ENCODE peak calls at places on chromosomes 6 and 20, in nine cellular contexts. One of them, this sample, is unnamed.

GRCh38 chr20:2032168-2032567 is 38.3 kb upstream of the PDYN start:
- DNase-seq in activated CD8-positive, alpha-beta memory T cell treated with anti-CD3 and anti-CD28 coated beads for 24 hours: no peak
- DNase-seq in mucosa of descending colon: no peak
- DNase-seq in endothelial cell: no peak
- DNase-seq in stimulated activated CD4-positive, alpha-beta T cell treated with anti-CD3 and anti-CD28 coated beads, Interleukin-15, amount 100 ng/mL, for 24 hours: no peak
- DNase-seq in H54: no peak
- DNase-seq in AML-193: no peak
- DNase-seq in SHP77: no peak
- DNase-seq in AG04450: no peak
- DNase-seq in this sample: no peak

GRCh38 chr20:35796556-35796955 is 24.7 kb downstream of the PHF20 start:
- DNase-seq in activated CD8-positive, alpha-beta memory T cell treated with anti-CD3 and anti-CD28 coated beads for 24 hours: no peak
- DNase-seq in mucosa of descending colon: no peak
- DNase-seq in endothelial cell: no peak
- DNase-seq in stimulated activated CD4-positive, alpha-beta T cell treated with anti-CD3 and anti-CD28 coated beads, Interleukin-15, amount 100 ng/mL, for 24 hours: no peak
- DNase-seq in H54: no peak
- DNase-seq in AML-193: peak
- DNase-seq in SHP77: no peak
- DNase-seq in AG04450: no peak
- DNase-seq in this sample: no peak

GRCh38 chr6:75940558-75940957 is 131.9 kb downstream of the IMPG1 start:
- DNase-seq in activated CD8-positive, alpha-beta memory T cell treated with anti-CD3 and anti-CD28 coated beads for 24 hours: no peak
- DNase-seq in mucosa of descending colon: no peak
- DNase-seq in endothelial cell: no peak
- DNase-seq in stimulated activated CD4-positive, alpha-beta T cell treated with anti-CD3 and anti-CD28 coated beads, Interleukin-15, amount 100 ng/mL, for 24 hours: no peak
- DNase-seq in H54: no peak
- DNase-seq in AML-193: no peak
- DNase-seq in SHP77: no peak
- DNase-seq in AG04450: no peak
- DNase-seq in this sample: no peak

GRCh38 chr20:9574182-9574581 is 59.8 kb downstream of the LAMP5 start:
- DNase-seq in activated CD8-positive, alpha-beta memory T cell treated with anti-CD3 and anti-CD28 coated beads for 24 hours: no peak
- DNase-seq in mucosa of descending colon: no peak
- DNase-seq in endothelial cell: no peak
- DNase-seq in stimulated activated CD4-positive, alpha-beta T cell treated with anti-CD3 and anti-CD28 coated beads, Interleukin-15, amount 100 ng/mL, for 24 hours: no peak
- DNase-seq in H54: no peak
- DNase-seq in AML-193: no peak
- DNase-seq in SHP77: no peak
- DNase-seq in AG04450: no peak
- DNase-seq in this sample: no peak

GRCh38 chr20:46962452-46963195 is 68.0 kb downstream of the EYA2 start:
- DNase-seq in activated CD8-positive, alpha-beta memory T cell treated with anti-CD3 and anti-CD28 coated beads for 24 hours: no peak
- DNase-seq in mucosa of descending colon: no peak
- DNase-seq in endothelial cell: no peak
- DNase-seq in stimulated activated CD4-positive, alpha-beta T cell treated with anti-CD3 and anti-CD28 coated beads, Interleukin-15, amount 100 ng/mL, for 24 hours: no peak
- DNase-seq in H54: no peak
- DNase-seq in AML-193: no peak
- DNase-seq in SHP77: no peak
- DNase-seq in AG04450: no peak
- DNase-seq in this sample: no peak

GRCh38 chr20:38325905-38326304 is 20.4 kb upstream of the LBP start:
- DNase-seq in activated CD8-positive, alpha-beta memory T cell treated with anti-CD3 and anti-CD28 coated beads for 24 hours: no peak
- DNase-seq in mucosa of descending colon: no peak
- DNase-seq in endothelial cell: no peak
- DNase-seq in stimulated activated CD4-positive, alpha-beta T cell treated with anti-CD3 and anti-CD28 coated beads, Interleukin-15, amount 100 ng/mL, for 24 hours: no peak
- DNase-seq in H54: no peak
- DNase-seq in AML-193: no peak
- DNase-seq in SHP77: no peak
- DNase-seq in AG04450: no peak
- DNase-seq in this sample: no peak

GRCh38 chr6:8905647-8906231 is 470.4 kb upstream of the SLC35B3 start:
- DNase-seq in activated CD8-positive, alpha-beta memory T cell treated with anti-CD3 and anti-CD28 coated beads for 24 hours: no peak
- DNase-seq in mucosa of descending colon: no peak
- DNase-seq in endothelial cell: no peak
- DNase-seq in stimulated activated CD4-positive, alpha-beta T cell treated with anti-CD3 and anti-CD28 coated beads, Interleukin-15, amount 100 ng/mL, for 24 hours: no peak
- DNase-seq in H54: no peak
- DNase-seq in AML-193: no peak
- DNase-seq in SHP77: no peak
- DNase-seq in AG04450: no peak
- DNase-seq in this sample: no peak

GRCh38 chr6:158797331-158798202 is 21.6 kb downstream of the EZR start:
- DNase-seq in activated CD8-positive, alpha-beta memory T cell treated with anti-CD3 and anti-CD28 coated beads for 24 hours: peak
- DNase-seq in mucosa of descending colon: no peak
- DNase-seq in endothelial cell: no peak
- DNase-seq in stimulated activated CD4-positive, alpha-beta T cell treated with anti-CD3 and anti-CD28 coated beads, Interleukin-15, amount 100 ng/mL, for 24 hours: no peak
- DNase-seq in H54: no peak
- DNase-seq in AML-193: no peak
- DNase-seq in SHP77: no peak
- DNase-seq in AG04450: no peak
- DNase-seq in this sample: no peak

GRCh38 chr6:136613477-136613876 is 63.3 kb upstream of the MAP7 start:
- DNase-seq in activated CD8-positive, alpha-beta memory T cell treated with anti-CD3 and anti-CD28 coated beads for 24 hours: no peak
- DNase-seq in mucosa of descending colon: no peak
- DNase-seq in endothelial cell: no peak
- DNase-seq in stimulated activated CD4-positive, alpha-beta T cell treated with anti-CD3 and anti-CD28 coated beads, Interleukin-15, amount 100 ng/mL, for 24 hours: no peak
- DNase-seq in H54: no peak
- DNase-seq in AML-193: no peak
- DNase-seq in SHP77: no peak
- DNase-seq in AG04450: no peak
- DNase-seq in this sample: no peak

GRCh38 chr6:170279977-170280688 is 10.7 kb downstream of the DLL1 start:
- DNase-seq in activated CD8-positive, alpha-beta memory T cell treated with anti-CD3 and anti-CD28 coated beads for 24 hours: peak
- DNase-seq in mucosa of descending colon: peak
- DNase-seq in endothelial cell: no peak
- DNase-seq in stimulated activated CD4-positive, alpha-beta T cell treated with anti-CD3 and anti-CD28 coated beads, Interleukin-15, amount 100 ng/mL, for 24 hours: peak
- DNase-seq in H54: no peak
- DNase-seq in AML-193: no peak
- DNase-seq in SHP77: peak
- DNase-seq in AG04450: no peak
- DNase-seq in this sample: peak

GRCh38 chr6:166460473-166461437 is 78.0 kb upstream of the MPC1 start:
- DNase-seq in activated CD8-positive, alpha-beta memory T cell treated with anti-CD3 and anti-CD28 coated beads for 24 hours: no peak
- DNase-seq in mucosa of descending colon: no peak
- DNase-seq in endothelial cell: no peak
- DNase-seq in stimulated activated CD4-positive, alpha-beta T cell treated with anti-CD3 and anti-CD28 coated beads, Interleukin-15, amount 100 ng/mL, for 24 hours: no peak
- DNase-seq in H54: no peak
- DNase-seq in AML-193: no peak
- DNase-seq in SHP77: no peak
- DNase-seq in AG04450: no peak
- DNase-seq in this sample: no peak

GRCh38 chr6:41426438-41426851 is 91.0 kb downstream of the NCR2 start:
- DNase-seq in activated CD8-positive, alpha-beta memory T cell treated with anti-CD3 and anti-CD28 coated beads for 24 hours: peak
- DNase-seq in mucosa of descending colon: no peak
- DNase-seq in endothelial cell: no peak
- DNase-seq in stimulated activated CD4-positive, alpha-beta T cell treated with anti-CD3 and anti-CD28 coated beads, Interleukin-15, amount 100 ng/mL, for 24 hours: no peak
- DNase-seq in H54: no peak
- DNase-seq in AML-193: no peak
- DNase-seq in SHP77: no peak
- DNase-seq in AG04450: no peak
- DNase-seq in this sample: no peak

GRCh38 chr6:104633125-104633524 is 226.6 kb downstream of the HACE1 start:
- DNase-seq in activated CD8-positive, alpha-beta memory T cell treated with anti-CD3 and anti-CD28 coated beads for 24 hours: no peak
- DNase-seq in mucosa of descending colon: no peak
- DNase-seq in endothelial cell: no peak
- DNase-seq in stimulated activated CD4-positive, alpha-beta T cell treated with anti-CD3 and anti-CD28 coated beads, Interleukin-15, amount 100 ng/mL, for 24 hours: no peak
- DNase-seq in H54: no peak
- DNase-seq in AML-193: no peak
- DNase-seq in SHP77: no peak
- DNase-seq in AG04450: no peak
- DNase-seq in this sample: no peak

GRCh38 chr6:16723833-16724232 is 37.4 kb downstream of the ATXN1 start:
- DNase-seq in activated CD8-positive, alpha-beta memory T cell treated with anti-CD3 and anti-CD28 coated beads for 24 hours: no peak
- DNase-seq in mucosa of descending colon: peak
- DNase-seq in endothelial cell: no peak
- DNase-seq in stimulated activated CD4-positive, alpha-beta T cell treated with anti-CD3 and anti-CD28 coated beads, Interleukin-15, amount 100 ng/mL, for 24 hours: no peak
- DNase-seq in H54: peak
- DNase-seq in AML-193: no peak
- DNase-seq in SHP77: no peak
- DNase-seq in AG04450: peak
- DNase-seq in this sample: peak

GRCh38 chr6:73585566-73586415 is 65.0 kb upstream of the EEF1A1 start:
- DNase-seq in activated CD8-positive, alpha-beta memory T cell treated with anti-CD3 and anti-CD28 coated beads for 24 hours: peak
- DNase-seq in mucosa of descending colon: peak
- DNase-seq in endothelial cell: peak
- DNase-seq in stimulated activated CD4-positive, alpha-beta T cell treated with anti-CD3 and anti-CD28 coated beads, Interleukin-15, amount 100 ng/mL, for 24 hours: peak
- DNase-seq in H54: peak
- DNase-seq in AML-193: peak
- DNase-seq in SHP77: no peak
- DNase-seq in AG04450: peak
- DNase-seq in this sample: no peak

GRCh38 chr6:156760377-156760776 is 16.8 kb upstream of the ARID1B start:
- DNase-seq in activated CD8-positive, alpha-beta memory T cell treated with anti-CD3 and anti-CD28 coated beads for 24 hours: no peak
- DNase-seq in mucosa of descending colon: no peak
- DNase-seq in endothelial cell: no peak
- DNase-seq in stimulated activated CD4-positive, alpha-beta T cell treated with anti-CD3 and anti-CD28 coated beads, Interleukin-15, amount 100 ng/mL, for 24 hours: no peak
- DNase-seq in H54: no peak
- DNase-seq in AML-193: no peak
- DNase-seq in SHP77: no peak
- DNase-seq in AG04450: no peak
- DNase-seq in this sample: no peak

GRCh38 chr6:161354241-161354840 is 80.5 kb upstream of the AGPAT4 start:
- DNase-seq in activated CD8-positive, alpha-beta memory T cell treated with anti-CD3 and anti-CD28 coated beads for 24 hours: no peak
- DNase-seq in mucosa of descending colon: no peak
- DNase-seq in endothelial cell: no peak
- DNase-seq in stimulated activated CD4-positive, alpha-beta T cell treated with anti-CD3 and anti-CD28 coated beads, Interleukin-15, amount 100 ng/mL, for 24 hours: no peak
- DNase-seq in H54: no peak
- DNase-seq in AML-193: no peak
- DNase-seq in SHP77: no peak
- DNase-seq in AG04450: no peak
- DNase-seq in this sample: no peak

GRCh38 chr6:156866181-156866862 is 89.1 kb downstream of the ARID1B start:
- DNase-seq in activated CD8-positive, alpha-beta memory T cell treated with anti-CD3 and anti-CD28 coated beads for 24 hours: no peak
- DNase-seq in mucosa of descending colon: no peak
- DNase-seq in endothelial cell: no peak
- DNase-seq in stimulated activated CD4-positive, alpha-beta T cell treated with anti-CD3 and anti-CD28 coated beads, Interleukin-15, amount 100 ng/mL, for 24 hours: peak
- DNase-seq in H54: peak
- DNase-seq in AML-193: no peak
- DNase-seq in SHP77: no peak
- DNase-seq in AG04450: no peak
- DNase-seq in this sample: no peak

GRCh38 chr6:5302220-5302946 is 41.1 kb downstream of the FARS2 start:
- DNase-seq in activated CD8-positive, alpha-beta memory T cell treated with anti-CD3 and anti-CD28 coated beads for 24 hours: peak
- DNase-seq in mucosa of descending colon: no peak
- DNase-seq in endothelial cell: no peak
- DNase-seq in stimulated activated CD4-positive, alpha-beta T cell treated with anti-CD3 and anti-CD28 coated beads, Interleukin-15, amount 100 ng/mL, for 24 hours: peak
- DNase-seq in H54: no peak
- DNase-seq in AML-193: no peak
- DNase-seq in SHP77: no peak
- DNase-seq in AG04450: no peak
- DNase-seq in this sample: no peak

GRCh38 chr6:90890681-90891337 is 303.9 kb upstream of the MAP3K7 start:
- DNase-seq in activated CD8-positive, alpha-beta memory T cell treated with anti-CD3 and anti-CD28 coated beads for 24 hours: no peak
- DNase-seq in mucosa of descending colon: no peak
- DNase-seq in endothelial cell: no peak
- DNase-seq in stimulated activated CD4-positive, alpha-beta T cell treated with anti-CD3 and anti-CD28 coated beads, Interleukin-15, amount 100 ng/mL, for 24 hours: no peak
- DNase-seq in H54: no peak
- DNase-seq in AML-193: no peak
- DNase-seq in SHP77: no peak
- DNase-seq in AG04450: no peak
- DNase-seq in this sample: no peak

GRCh38 chr6:36700071-36700811 is 2.6 kb downstream of the RAB44 start:
- DNase-seq in activated CD8-positive, alpha-beta memory T cell treated with anti-CD3 and anti-CD28 coated beads for 24 hours: no peak
- DNase-seq in mucosa of descending colon: no peak
- DNase-seq in endothelial cell: no peak
- DNase-seq in stimulated activated CD4-positive, alpha-beta T cell treated with anti-CD3 and anti-CD28 coated beads, Interleukin-15, amount 100 ng/mL, for 24 hours: no peak
- DNase-seq in H54: no peak
- DNase-seq in AML-193: no peak
- DNase-seq in SHP77: no peak
- DNase-seq in AG04450: no peak
- DNase-seq in this sample: no peak

GRCh38 chr6:81818778-81819491 is 66.5 kb upstream of the TENT5A start:
- DNase-seq in activated CD8-positive, alpha-beta memory T cell treated with anti-CD3 and anti-CD28 coated beads for 24 hours: no peak
- DNase-seq in mucosa of descending colon: no peak
- DNase-seq in endothelial cell: no peak
- DNase-seq in stimulated activated CD4-positive, alpha-beta T cell treated with anti-CD3 and anti-CD28 coated beads, Interleukin-15, amount 100 ng/mL, for 24 hours: no peak
- DNase-seq in H54: no peak
- DNase-seq in AML-193: peak
- DNase-seq in SHP77: no peak
- DNase-seq in AG04450: no peak
- DNase-seq in this sample: no peak

GRCh38 chr6:160489091-160489490 is 140.9 kb downstream of the SLC22A3 start:
- DNase-seq in activated CD8-positive, alpha-beta memory T cell treated with anti-CD3 and anti-CD28 coated beads for 24 hours: no peak
- DNase-seq in mucosa of descending colon: no peak
- DNase-seq in endothelial cell: no peak
- DNase-seq in stimulated activated CD4-positive, alpha-beta T cell treated with anti-CD3 and anti-CD28 coated beads, Interleukin-15, amount 100 ng/mL, for 24 hours: no peak
- DNase-seq in H54: no peak
- DNase-seq in AML-193: no peak
- DNase-seq in SHP77: no peak
- DNase-seq in AG04450: no peak
- DNase-seq in this sample: no peak

GRCh38 chr6:93779086-93779858 is 359.9 kb upstream of the EPHA7 start:
- DNase-seq in activated CD8-positive, alpha-beta memory T cell treated with anti-CD3 and anti-CD28 coated beads for 24 hours: no peak
- DNase-seq in mucosa of descending colon: peak
- DNase-seq in endothelial cell: peak
- DNase-seq in stimulated activated CD4-positive, alpha-beta T cell treated with anti-CD3 and anti-CD28 coated beads, Interleukin-15, amount 100 ng/mL, for 24 hours: no peak
- DNase-seq in H54: no peak
- DNase-seq in AML-193: no peak
- DNase-seq in SHP77: no peak
- DNase-seq in AG04450: no peak
- DNase-seq in this sample: no peak

GRCh38 chr20:54323227-54323734 is 115.4 kb downstream of the PFDN4 start:
- DNase-seq in activated CD8-positive, alpha-beta memory T cell treated with anti-CD3 and anti-CD28 coated beads for 24 hours: no peak
- DNase-seq in mucosa of descending colon: no peak
- DNase-seq in endothelial cell: no peak
- DNase-seq in stimulated activated CD4-positive, alpha-beta T cell treated with anti-CD3 and anti-CD28 coated beads, Interleukin-15, amount 100 ng/mL, for 24 hours: no peak
- DNase-seq in H54: no peak
- DNase-seq in AML-193: no peak
- DNase-seq in SHP77: no peak
- DNase-seq in AG04450: no peak
- DNase-seq in this sample: no peak

GRCh38 chr6:6516643-6517042 is 71.9 kb upstream of the LY86 start:
- DNase-seq in activated CD8-positive, alpha-beta memory T cell treated with anti-CD3 and anti-CD28 coated beads for 24 hours: peak
- DNase-seq in mucosa of descending colon: no peak
- DNase-seq in endothelial cell: no peak
- DNase-seq in stimulated activated CD4-positive, alpha-beta T cell treated with anti-CD3 and anti-CD28 coated beads, Interleukin-15, amount 100 ng/mL, for 24 hours: peak
- DNase-seq in H54: no peak
- DNase-seq in AML-193: no peak
- DNase-seq in SHP77: no peak
- DNase-seq in AG04450: no peak
- DNase-seq in this sample: no peak

GRCh38 chr20:10611357-10611756 is 62.4 kb downstream of the JAG1 start:
- DNase-seq in activated CD8-positive, alpha-beta memory T cell treated with anti-CD3 and anti-CD28 coated beads for 24 hours: no peak
- DNase-seq in mucosa of descending colon: peak
- DNase-seq in endothelial cell: peak
- DNase-seq in stimulated activated CD4-positive, alpha-beta T cell treated with anti-CD3 and anti-CD28 coated beads, Interleukin-15, amount 100 ng/mL, for 24 hours: peak
- DNase-seq in H54: no peak
- DNase-seq in AML-193: no peak
- DNase-seq in SHP77: no peak
- DNase-seq in AG04450: no peak
- DNase-seq in this sample: no peak

GRCh38 chr6:123940551-123940950 is 136.9 kb downstream of the NKAIN2 start:
- DNase-seq in activated CD8-positive, alpha-beta memory T cell treated with anti-CD3 and anti-CD28 coated beads for 24 hours: no peak
- DNase-seq in mucosa of descending colon: no peak
- DNase-seq in endothelial cell: no peak
- DNase-seq in stimulated activated CD4-positive, alpha-beta T cell treated with anti-CD3 and anti-CD28 coated beads, Interleukin-15, amount 100 ng/mL, for 24 hours: no peak
- DNase-seq in H54: no peak
- DNase-seq in AML-193: no peak
- DNase-seq in SHP77: no peak
- DNase-seq in AG04450: peak
- DNase-seq in this sample: no peak

GRCh38 chr6:12927746-12928145 is 211.2 kb downstream of the PHACTR1 start:
- DNase-seq in activated CD8-positive, alpha-beta memory T cell treated with anti-CD3 and anti-CD28 coated beads for 24 hours: no peak
- DNase-seq in mucosa of descending colon: no peak
- DNase-seq in endothelial cell: no peak
- DNase-seq in stimulated activated CD4-positive, alpha-beta T cell treated with anti-CD3 and anti-CD28 coated beads, Interleukin-15, amount 100 ng/mL, for 24 hours: no peak
- DNase-seq in H54: no peak
- DNase-seq in AML-193: no peak
- DNase-seq in SHP77: no peak
- DNase-seq in AG04450: no peak
- DNase-seq in this sample: no peak

This sample was measured in RWPE2.